ENCODE peak calls at places on chromosomes 13 and 19, in four cellular contexts. R is K562, D is GM12878, U is HepG2. Y is an unnamed sample.

GRCh38 chr13:52348081-52348480 is 57.9 kb downstream of the THSD1 start:
- DNase-seq in R (no peak), D (no peak), U (no peak), Y (peak)

GRCh38 chr19:15841875-15842569 is 26.6 kb upstream of the OR10H1 start:
- DNase-seq in R (peak), D (no peak), U (no peak), Y (no peak)

GRCh38 chr13:33153421-33154381 is 131.9 kb downstream of the STARD13 start:
- DNase-seq in R (no peak), D (no peak), U (peak), Y (no peak)

GRCh38 chr19:16541526-16542044 is 652 bp downstream of the CHERP start:
- DNase-seq in R (peak), D (no peak), U (no peak), Y (no peak)

GRCh38 chr13:47800593-47800992 is 200.5 kb downstream of the SUCLA2 start:
- DNase-seq in R (no peak), D (no peak), U (no peak), Y (no peak)

GRCh38 chr19:46760363-46760762 is 14.1 kb upstream of the STRN4 start:
- DNase-seq in R (no peak), D (no peak), U (no peak), Y (no peak)

GRCh38 chr19:38079926-38080380 is 144.1 kb downstream of the DPF1 start:
- DNase-seq in R (no peak), D (peak), U (peak), Y (no peak)

GRCh38 chr19:3279306-3279705 is 54.8 kb downstream of the CELF5 start:
- DNase-seq in R (no peak), D (no peak), U (no peak), Y (no peak)

GRCh38 chr19:372306-372890 is 27.8 kb upstream of the MIER2 start:
- DNase-seq in R (no peak), D (no peak), U (no peak), Y (no peak)

GRCh38 chr19:47492137-47492533 is 8.1 kb upstream of the KPTN start:
- DNase-seq in R (no peak), D (no peak), U (no peak), Y (no peak)

GRCh38 chr13:43720780-43721397 is 65.9 kb downstream of the ENOX1 start:
- DNase-seq in R (no peak), D (no peak), U (no peak), Y (no peak)

GRCh38 chr13:58087566-58087965 is 456.0 kb downstream of the PCDH17 start:
- DNase-seq in R (no peak), D (no peak), U (no peak), Y (no peak)

GRCh38 chr13:114315074-114315785 is 927 bp downstream of the CHAMP1 start:
- DNase-seq in R (no peak), D (no peak), U (no peak), Y (no peak)
- TF ChIP-seq ZBTB33 in R (no peak), D (no peak), U (no peak), Y (no peak)

GRCh38 chr19:7140137-7140536 is 70.6 kb downstream of the ZNF557 start:
- DNase-seq in R (no peak), D (no peak), U (no peak), Y (no peak)
- TF ChIP-seq SP1 in R (no peak), D (no peak), U (no peak), Y (no peak)

GRCh38 chr19:4889034-4889825 is 13.5 kb downstream of the ARRDC5 start:
- DNase-seq in R (peak), D (no peak), U (no peak), Y (no peak)
- TF ChIP-seq ZBTB33 in R (no peak), D (no peak), U (no peak), Y (no peak)

DNA sequence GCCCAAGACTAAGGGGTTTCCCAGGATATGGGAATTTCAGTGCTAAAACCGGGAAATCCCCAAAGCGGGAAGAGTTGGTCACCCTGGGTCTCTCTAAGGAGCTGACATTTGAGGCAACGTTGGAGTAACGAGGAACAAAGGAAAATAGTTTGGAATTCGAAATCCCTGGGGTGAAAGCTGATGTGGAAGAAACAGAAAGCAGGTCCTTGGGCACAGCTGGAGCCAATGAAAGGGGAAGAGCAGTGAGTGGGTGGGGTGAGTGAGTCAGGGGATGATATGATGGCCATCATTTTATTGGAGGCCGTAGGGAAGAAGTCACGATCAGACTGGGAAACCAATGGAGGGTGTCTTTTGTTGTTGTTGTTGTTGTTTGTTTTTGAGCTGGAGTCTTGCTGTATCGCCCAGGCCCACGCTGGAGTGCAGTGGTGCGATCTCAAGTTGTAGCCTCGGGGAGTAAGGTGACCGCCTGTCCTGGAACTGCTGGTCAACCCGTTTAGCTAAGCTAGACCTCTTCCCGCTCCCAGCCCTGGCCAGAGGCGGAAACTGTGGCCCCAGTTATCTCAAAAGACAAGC is 3.4 kb upstream of the RFX2 start:
- DNase-seq in R (peak), D (no peak), U (no peak), Y (no peak)
- TF ChIP-seq SP1 in R (no peak), D (no peak), U (no peak), Y (no peak)

DNA sequence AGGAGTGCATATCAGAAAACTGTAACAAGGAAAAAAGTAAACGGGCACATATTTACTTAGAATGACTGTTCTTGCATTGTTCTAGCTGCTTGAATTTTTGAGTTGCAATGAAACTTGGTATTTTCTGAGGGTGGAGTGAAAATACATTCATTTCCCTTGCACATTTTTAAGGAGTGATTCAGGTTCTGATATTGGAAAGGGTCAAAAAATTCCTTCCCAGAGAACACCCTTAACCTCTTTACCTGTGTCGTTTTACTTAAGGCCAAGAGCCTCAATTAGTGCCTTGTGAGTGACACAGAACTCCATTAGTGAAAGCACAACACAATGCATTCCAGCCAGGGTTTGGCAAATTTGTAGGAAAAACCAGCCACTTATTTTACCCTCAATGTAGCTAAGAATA is 2.3 kb downstream of the ITGBL1 start:
- DNase-seq in R (no peak), D (no peak), U (no peak), Y (no peak)
- TF ChIP-seq ZBTB33 in R (no peak), D (no peak), U (no peak), Y (no peak)

DNA sequence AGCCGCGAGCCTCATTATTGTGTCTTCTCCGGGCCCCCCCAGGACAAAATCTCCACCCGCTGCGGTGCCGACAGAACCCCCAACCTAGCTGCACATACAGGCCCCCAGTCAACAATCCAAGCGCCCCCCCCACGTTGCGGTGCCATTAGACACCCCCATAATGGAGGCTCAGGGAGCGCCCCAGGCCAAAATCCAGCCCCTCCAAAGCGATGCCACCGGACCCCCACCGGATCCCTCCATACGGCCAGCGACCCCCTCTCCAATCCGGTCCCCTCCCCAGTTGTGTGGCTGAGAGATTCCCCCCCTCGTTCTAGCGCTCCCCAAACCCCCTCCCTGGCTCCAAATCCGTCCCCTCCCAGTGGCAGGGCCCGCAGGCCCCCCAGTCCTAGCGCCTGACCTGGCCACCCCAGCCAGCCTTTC is 21.5 kb upstream of the SEMA6B start:
- DNase-seq in R (no peak), D (no peak), U (no peak), Y (no peak)
- TF ChIP-seq SP1 in R (no peak), D (no peak), U (no peak), Y (no peak)

Y was measured in HCT116.